ENCODE peak calls at places on chromosomes 11 and 22, in ten cellular contexts. Q is fibroblast of lung; O is ovary; C is Peyer's patch; R is mesendoderm; B is A549; G is colonic mucosa; K is CD4-positive, CD25-positive, alpha-beta regulatory T cell; H is esophagus muscularis mucosa; W is IMR-90. U is an unnamed sample.

GRCh38 chr11:27660171-27660570 is 40.1 kb downstream of the BDNF start:
- DNase-seq in B (no peak), G (no peak), R (no peak), C (no peak), Q (no peak), H (no peak), K (no peak), W (no peak), O (no peak), U (no peak)

GRCh38 chr11:69880041-69880802 is 61.0 kb upstream of the FGF3 start:
- DNase-seq in Q (no peak), C (no peak), H (no peak), G (no peak), B (no peak), O (no peak), K (no peak), W (no peak), R (no peak), U (peak)

GRCh38 chr11:62552465-62552782 is 5.8 kb upstream of the AHNAK start:
- DNase-seq in O (no peak), W (peak), B (no peak), Q (no peak), G (peak), R (peak), K (no peak), C (no peak), H (no peak), U (no peak)

GRCh38 chr11:76880314-76880713 is 19.6 kb downstream of the ACER3 start:
- DNase-seq in G (no peak), Q (no peak), K (no peak), C (no peak), B (no peak), H (no peak), R (no peak), W (no peak), O (no peak), U (no peak)

GRCh38 chr11:19243601-19244000 is 2.9 kb upstream of the E2F8 start:
- DNase-seq in K (no peak), O (no peak), R (no peak), G (no peak), Q (no peak), C (no peak), B (no peak), W (no peak), H (no peak), U (no peak)

GRCh38 chr22:38413085-38414008 is 41.7 kb downstream of the KCNJ4 start:
- DNase-seq in C (peak), G (peak), K (no peak), O (no peak), Q (no peak), R (no peak), W (no peak), B (no peak), H (peak), U (peak)

GRCh38 chr11:77672276-77672675 is 34.7 kb upstream of the CLNS1A start:
- DNase-seq in Q (peak), G (peak), R (no peak), K (no peak), W (peak), B (no peak), H (no peak), O (no peak), C (peak), U (no peak)

GRCh38 chr11:76313913-76314740 is 66.8 kb downstream of the THAP12 start:
- DNase-seq in H (no peak), W (no peak), K (no peak), B (no peak), O (no peak), Q (no peak), C (no peak), R (peak), G (no peak), U (peak)

GRCh38 chr11:11217555-11218286 is 135.3 kb downstream of the CSNK2A3 start:
- DNase-seq in Q (no peak), K (no peak), C (no peak), G (no peak), H (no peak), W (no peak), O (no peak), B (no peak), R (no peak), U (no peak)

GRCh38 chr11:106304274-106304673 is 226.8 kb downstream of the AASDHPPT start:
- DNase-seq in H (no peak), W (peak), R (no peak), K (no peak), B (no peak), C (no peak), Q (peak), G (no peak), O (no peak), U (no peak)

GRCh38 chr22:38733329-38734202 is 22.2 kb downstream of the SUN2 start:
- DNase-seq in K (no peak), R (no peak), H (peak), G (peak), B (peak), C (peak), W (peak), Q (peak), O (peak), U (peak)

GRCh38 chr11:67438121-67438902 is 830 bp upstream of the PTPRCAP start:
- DNase-seq in Q (no peak), B (no peak), O (no peak), W (no peak), H (no peak), G (no peak), K (peak), C (peak), R (no peak), U (peak)

GRCh38 chr11:2091786-2092463 is 47.3 kb downstream of the IGF2 start:
- DNase-seq in B (no peak), O (no peak), G (no peak), Q (no peak), W (no peak), C (peak), H (no peak), K (no peak), R (no peak), U (no peak)

GRCh38 chr22:45804986-45805325 is 133.3 kb downstream of the ATXN10 start:
- DNase-seq in K (no peak), O (no peak), H (no peak), R (no peak), G (no peak), Q (peak), C (no peak), W (peak), B (peak), U (no peak)

GRCh38 chr11:77001524-77001923 is 32.7 kb upstream of the B3GNT6 start:
- DNase-seq in O (no peak), C (no peak), G (no peak), H (no peak), K (no peak), W (no peak), R (no peak), B (no peak), Q (no peak), U (no peak)

GRCh38 chr11:100739636-100740035 is 52.5 kb downstream of the ARHGAP42 start:
- DNase-seq in G (no peak), K (no peak), W (peak), C (no peak), B (no peak), R (peak), H (no peak), O (no peak), Q (peak), U (no peak)

GRCh38 chr11:6468712-6469495 is 4.8 kb downstream of the TRIM3 start:
- DNase-seq in G (peak), H (peak), B (no peak), O (peak), Q (peak), K (no peak), R (peak), W (peak), C (peak), U (peak)

GRCh38 chr11:109641549-109641948 is 219.6 kb downstream of the C11orf87 start:
- DNase-seq in C (no peak), B (peak), K (no peak), W (peak), H (no peak), O (no peak), R (peak), G (no peak), Q (peak), U (no peak)

GRCh38 chr11:125167292-125167953 is 2.9 kb downstream of the PKNOX2 start:
- DNase-seq in O (peak), C (no peak), K (no peak), G (no peak), Q (peak), W (peak), H (no peak), R (peak), B (no peak), U (peak)

GRCh38 chr11:83115551-83115950 is 41.4 kb upstream of the PCF11 start:
- DNase-seq in G (no peak), C (no peak), Q (peak), R (peak), B (no peak), O (peak), W (no peak), K (no peak), H (no peak), U (no peak)

GRCh38 chr22:42651134-42651533 is 1.9 kb upstream of the CYB5R3 start:
- DNase-seq in H (no peak), C (no peak), B (peak), Q (peak), W (peak), R (no peak), G (no peak), K (no peak), O (no peak), U (no peak)

GRCh38 chr11:1219836-1220810 is 2.7 kb upstream of the MUC5B start:
- DNase-seq in B (no peak), G (peak), R (no peak), H (no peak), W (no peak), K (no peak), Q (no peak), O (no peak), C (peak), U (peak)

GRCh38 chr11:67998150-67999045 is 5.5 kb downstream of the UNC93B1 start:
- DNase-seq in H (no peak), K (no peak), Q (no peak), G (no peak), C (peak), W (no peak), R (no peak), B (no peak), O (no peak), U (no peak)

GRCh38 chr11:44877908-44878459 is 72.7 kb downstream of the TP53I11 start:
- DNase-seq in O (no peak), R (peak), Q (peak), H (no peak), B (no peak), W (no peak), C (no peak), G (no peak), K (no peak), U (no peak)

GRCh38 chr11:6546735-6547134 is 49.7 kb downstream of the DNHD1 start:
- DNase-seq in K (no peak), O (no peak), Q (no peak), R (no peak), G (no peak), W (no peak), B (no peak), H (peak), C (no peak), U (no peak)

GRCh38 chr11:110251837-110252236 is 44.6 kb downstream of the RDX start:
- DNase-seq in R (no peak), C (no peak), O (no peak), B (peak), H (no peak), G (no peak), Q (peak), K (no peak), W (peak), U (no peak)

GRCh38 chr22:27195104-27195503 is 537.7 kb downstream of the MIAT start:
- DNase-seq in O (peak), R (no peak), W (peak), Q (no peak), C (peak), H (no peak), B (no peak), G (peak), K (no peak), U (no peak)

GRCh38 chr11:17076517-17077239 is 789 bp downstream of the RPS13 start:
- DNase-seq in R (peak), B (no peak), Q (peak), K (no peak), O (no peak), G (no peak), C (no peak), H (no peak), W (peak), U (peak)

GRCh38 chr22:38315801-38316339 is 1.4 kb downstream of the CSNK1E start:
- DNase-seq in B (no peak), R (no peak), C (no peak), Q (no peak), G (no peak), H (no peak), W (no peak), K (peak), O (no peak), U (no peak)

GRCh38 chr22:29041408-29041807 is 20.2 kb downstream of the C22orf31 start:
- DNase-seq in G (no peak), Q (peak), K (no peak), R (no peak), C (no peak), O (no peak), H (no peak), W (peak), B (no peak), U (no peak)

GRCh38 chr22:29040385-29041275 is 21.0 kb downstream of the C22orf31 start:
- DNase-seq in W (peak), B (no peak), G (peak), Q (peak), H (no peak), C (peak), R (peak), K (peak), O (peak), U (no peak)

GRCh38 chr22:29039148-29039547 is 22.5 kb downstream of the C22orf31 start:
- DNase-seq in G (no peak), H (no peak), R (no peak), B (no peak), W (no peak), K (no peak), Q (no peak), C (no peak), O (no peak), U (no peak)

GRCh38 chr22:29044657-29045176 is 16.9 kb downstream of the C22orf31 start:
- DNase-seq in H (no peak), Q (peak), B (no peak), K (no peak), W (peak), G (no peak), R (no peak), C (no peak), O (no peak), U (no peak)

GRCh38 chr22:29043906-29044575 is 17.6 kb downstream of the C22orf31 start:
- DNase-seq in K (no peak), Q (peak), O (no peak), R (no peak), W (peak), B (no peak), G (no peak), H (no peak), C (no peak), U (no peak)
- H3K4me3 ChIP-seq in K (no peak), Q (no peak), O (no peak), R (no peak), W (no peak), B (peak), G (no peak), H (no peak), C (no peak), U (no peak)

GRCh38 chr11:8800498-8801110 is 110.4 kb upstream of the AKIP1 start:
- DNase-seq in K (no peak), W (no peak), C (no peak), H (no peak), B (no peak), G (no peak), R (peak), Q (no peak), O (no peak), U (no peak)
- H3K27ac ChIP-seq in K (no peak), W (peak), C (no peak), H (peak), B (no peak), G (no peak), R (peak), Q (no peak), O (no peak), U (no peak)

GRCh38 chr11:33388793-33389525 is 131.8 kb downstream of the HIPK3 start:
- DNase-seq in K (no peak), Q (no peak), H (no peak), W (no peak), R (no peak), B (no peak), O (no peak), G (no peak), C (no peak), U (no peak)
- H3K4me3 ChIP-seq in K (no peak), Q (no peak), H (no peak), W (no peak), R (no peak), B (no peak), O (no peak), G (no peak), C (no peak), U (no peak)

DNA sequence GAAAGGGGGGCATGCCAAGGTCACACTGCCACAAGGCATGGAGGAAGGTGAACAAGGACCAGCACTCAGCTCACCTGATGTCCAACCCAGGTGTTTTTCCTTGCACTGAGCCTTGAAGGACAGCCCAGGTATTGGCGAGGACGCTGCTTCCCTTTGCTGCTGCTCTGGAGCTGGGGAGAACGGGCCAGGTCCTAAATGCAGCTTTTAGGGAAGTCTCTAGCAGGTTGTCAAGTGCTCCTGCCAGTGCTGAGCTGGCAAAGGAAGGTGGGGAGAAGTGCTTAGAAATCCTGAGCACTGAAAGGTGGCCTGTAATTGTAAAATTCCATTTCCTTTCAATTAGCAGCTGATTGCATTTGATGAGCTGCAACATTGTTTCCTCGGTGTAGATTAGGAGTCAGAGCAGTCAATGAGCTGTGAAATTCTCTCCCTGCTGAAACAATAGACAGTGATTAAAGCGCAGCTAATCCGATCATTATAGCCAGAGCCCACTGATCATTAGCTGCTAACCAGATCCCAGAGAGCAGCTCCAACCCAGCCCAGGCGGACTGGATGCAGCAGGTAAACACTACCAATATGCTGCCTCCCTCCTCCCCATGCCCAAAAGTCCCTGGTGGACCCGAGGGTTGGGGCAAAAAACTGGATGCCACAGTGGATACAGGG is 507.6 kb downstream of the INSC start:
- DNase-seq in G (no peak), K (no peak), Q (no peak), R (peak), C (no peak), O (no peak), H (no peak), B (no peak), W (no peak), U (no peak)
- H3K27ac ChIP-seq in G (no peak), K (no peak), Q (no peak), R (peak), C (no peak), O (no peak), H (no peak), B (no peak), W (no peak), U (no peak)

GRCh38 chr11:65802841-65803240 is 16.0 kb downstream of the OVOL1 start:
- DNase-seq in O (no peak), C (no peak), K (no peak), R (no peak), Q (no peak), B (no peak), W (no peak), H (no peak), G (no peak), U (no peak)

GRCh38 chr11:65797711-65798110 is 10.8 kb downstream of the OVOL1 start:
- DNase-seq in O (no peak), C (no peak), R (no peak), H (no peak), W (no peak), G (no peak), B (no peak), K (no peak), Q (no peak), U (no peak)

GRCh38 chr11:65796726-65797601 is 10.1 kb downstream of the OVOL1 start:
- DNase-seq in H (no peak), W (peak), B (no peak), O (no peak), C (no peak), Q (no peak), G (no peak), R (no peak), K (no peak), U (no peak)

GRCh38 chr11:65801153-65801987 is 14.5 kb downstream of the OVOL1 start:
- DNase-seq in H (no peak), O (no peak), C (no peak), G (no peak), B (no peak), W (no peak), K (no peak), Q (no peak), R (no peak), U (no peak)

DNA sequence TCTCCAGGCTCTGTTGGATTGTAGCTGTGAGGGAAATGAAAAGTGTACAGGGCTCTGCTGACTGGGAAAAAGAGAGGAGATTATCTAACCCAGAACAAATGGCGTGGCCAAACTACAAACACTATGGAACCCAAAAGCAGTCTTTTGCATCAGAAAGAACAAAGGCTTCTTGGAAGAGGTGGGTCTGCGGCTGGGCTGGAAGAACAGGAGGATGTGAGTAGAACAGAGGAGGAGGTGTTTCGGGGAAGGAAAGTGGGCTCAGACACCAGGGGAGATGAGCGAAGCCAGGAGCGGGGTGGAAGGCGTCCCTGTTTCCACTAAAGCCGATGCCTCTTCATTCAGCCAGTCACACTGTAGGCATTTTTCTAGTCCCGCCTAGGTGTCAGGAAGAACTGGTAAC is 12.0 kb downstream of the OVOL1 start:
- DNase-seq in R (no peak), G (no peak), O (no peak), W (no peak), H (no peak), C (no peak), K (no peak), Q (no peak), B (no peak), U (no peak)
- H3K4me3 ChIP-seq in R (no peak), G (no peak), O (no peak), W (no peak), H (no peak), C (no peak), K (no peak), Q (no peak), B (no peak), U (no peak)

DNA sequence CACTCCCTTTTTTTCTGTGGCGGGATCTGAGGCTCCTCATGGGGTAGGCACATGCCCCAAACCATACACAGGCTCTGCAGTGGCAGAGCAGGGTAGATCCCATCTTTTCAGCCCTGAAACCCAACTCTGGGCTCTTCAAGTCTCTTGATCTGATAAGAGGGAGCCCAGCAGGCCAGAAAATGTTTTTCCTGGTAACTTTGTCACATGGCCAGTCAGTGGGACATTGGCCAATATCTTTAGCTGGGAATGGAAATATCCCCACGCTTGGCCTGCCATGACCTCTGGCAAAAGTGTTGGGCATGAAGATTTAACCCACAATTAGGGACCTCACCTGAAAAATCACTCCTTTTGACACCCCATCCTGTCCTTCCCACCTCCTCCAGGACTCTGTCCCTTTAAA is 8.1 kb downstream of the INPP5J start:
- DNase-seq in G (no peak), K (no peak), O (no peak), W (no peak), C (no peak), Q (no peak), R (no peak), H (no peak), B (no peak), U (no peak)
- H3K27ac ChIP-seq in G (no peak), K (no peak), O (no peak), W (no peak), C (no peak), Q (no peak), R (no peak), H (no peak), B (no peak), U (peak)

U was measured in kidney.